ENCODE peak calls at places on chromosomes 16 and 17, in seven cellular contexts. S is psoas muscle, C is endodermal cell, F is left ventricle myocardium inferior, B is right lobe of liver, P is astrocyte, L is esophagus squamous epithelium. N is an unnamed sample. For H3K9me3 and H3K4me1, the result is how much of the 10 kb centered on the place peaks cover.

GRCh38 chr16:8828541-8829165 is 31.0 kb downstream of the PMM2 start:
- DNase-seq in S (no peak), C (no peak), F (no peak), B (no peak), P (no peak), L (no peak), N (no peak)

GRCh38 chr17:9729034-9729650 is 62.2 kb downstream of the DHRS7C start:
- DNase-seq in S (no peak), C (peak), F (no peak), B (no peak), P (peak), L (no peak), N (no peak)

GRCh38 chr17:39208893-39209292 is 8.8 kb downstream of the RPL19 start:
- DNase-seq in S (no peak), C (peak), F (no peak), B (no peak), P (no peak), L (no peak), N (peak)

GRCh38 chr17:51955245-51955644 is 203.3 kb downstream of the CA10 start:
- DNase-seq in S (no peak), C (no peak), F (no peak), B (no peak), P (no peak), L (no peak), N (no peak)

GRCh38 chr16:89895482-89896250 is 22.3 kb downstream of the TCF25 start:
- DNase-seq in S (no peak), C (no peak), F (no peak), B (no peak), P (no peak), L (no peak), N (no peak)

GRCh38 chr17:19345067-19345460 is 17.5 kb downstream of the B9D1 start:
- DNase-seq in S (no peak), C (peak), F (no peak), B (no peak), P (no peak), L (no peak), N (peak)

GRCh38 chr17:47775181-47775580 is 42.1 kb downstream of the TBX21 start:
- DNase-seq in S (no peak), C (no peak), F (no peak), B (no peak), P (no peak), L (no peak), N (no peak)

GRCh38 chr16:50594332-50595260 is 46.4 kb downstream of the NKD1 start:
- DNase-seq in S (no peak), C (no peak), F (no peak), B (no peak), P (no peak), L (no peak), N (no peak)

GRCh38 chr16:50023626-50024025 is 1.4 kb upstream of the CNEP1R1 start:
- DNase-seq in S (no peak), C (no peak), F (no peak), B (no peak), P (no peak), L (no peak), N (no peak)

GRCh38 chr16:265711-266110 is 10.0 kb downstream of the RGS11 start:
- DNase-seq in S (no peak), C (peak), F (no peak), B (no peak), P (no peak), L (no peak), N (no peak)

GRCh38 chr17:55704412-55704811 is 18.3 kb downstream of the TMEM100 start:
- DNase-seq in S (no peak), C (peak), F (no peak), B (no peak), P (no peak), L (no peak), N (no peak)

GRCh38 chr17:48567646-48568354 is 10.3 kb downstream of the HOXB4 start:
- DNase-seq in S (no peak), C (no peak), F (no peak), B (no peak), P (no peak), L (no peak), N (no peak)

GRCh38 chr17:19718613-19719364 is 2.4 kb upstream of the SLC47A2 start:
- DNase-seq in S (no peak), C (peak), F (no peak), B (peak), P (no peak), L (no peak), N (peak)

GRCh38 chr16:74813109-74813641 is 38.6 kb upstream of the FA2H start:
- DNase-seq in S (peak), C (peak), F (peak), B (peak), P (peak), L (no peak), N (peak)

GRCh38 chr16:87240211-87241134 is 76.7 kb downstream of the C16orf95 start:
- DNase-seq in S (no peak), C (no peak), F (no peak), B (no peak), P (peak), L (no peak), N (no peak)

GRCh38 chr16:30651124-30652004 is 604 bp downstream of the PRR14 start:
- DNase-seq in S (peak), C (peak), F (peak), B (peak), P (no peak), L (no peak), N (peak)

GRCh38 chr17:68431661-68432071 is 25.6 kb downstream of the WIPI1 start:
- DNase-seq in S (no peak), C (peak), F (no peak), B (no peak), P (no peak), L (no peak), N (no peak)

GRCh38 chr17:6853764-6854442 is 22.4 kb upstream of the TEKT1 start:
- DNase-seq in S (no peak), C (peak), F (no peak), B (peak), P (no peak), L (no peak), N (no peak)

GRCh38 chr16:53183442-53183841 is 128.7 kb downstream of the CHD9 start:
- DNase-seq in S (no peak), C (no peak), F (no peak), B (no peak), P (no peak), L (no peak), N (no peak)
- H3K9me3 ChIP-seq in S (under half), C (under half), F (under half), B (under half), P (under half), L (under half), N (under half)

DNA sequence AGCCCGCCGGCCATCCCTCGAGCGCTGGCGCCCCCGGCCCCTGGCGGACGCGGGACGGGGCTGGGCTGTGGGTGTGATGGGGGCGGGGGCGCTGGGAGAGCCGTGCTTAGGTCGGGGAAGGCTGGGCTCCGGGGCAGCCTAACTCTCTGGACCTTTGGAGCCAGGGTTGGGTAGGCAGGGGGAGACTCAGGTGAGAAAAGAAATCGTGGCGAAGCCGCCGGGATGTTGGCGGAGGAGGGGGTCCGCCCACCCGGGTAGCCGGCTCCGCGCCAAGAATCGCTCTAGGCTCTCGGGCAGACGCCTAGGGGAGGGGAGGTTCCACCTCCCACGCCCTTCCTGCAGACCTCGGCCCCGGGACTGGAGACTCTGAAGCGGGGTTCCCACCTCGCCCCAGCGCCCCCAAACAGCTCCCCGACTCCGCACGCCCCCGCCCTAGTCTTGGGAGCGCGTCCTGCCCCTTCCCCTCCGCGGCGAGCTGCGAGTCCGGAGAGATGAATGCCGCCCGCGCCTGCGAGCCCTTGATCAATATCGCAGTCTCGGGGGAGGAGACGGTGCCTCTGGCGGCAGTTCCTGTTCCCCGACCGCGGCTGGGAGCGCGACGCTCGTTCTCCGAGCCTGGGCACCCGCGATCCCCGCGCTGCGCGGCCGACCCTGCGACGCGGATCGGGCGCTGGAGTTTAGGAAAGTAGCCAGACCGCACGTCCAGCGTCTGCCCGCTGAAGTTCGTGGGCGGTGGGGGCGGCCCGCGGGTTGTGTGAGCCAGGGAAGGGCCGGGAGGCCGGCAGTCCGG is 658 bp downstream of the CRHR1 start:
- DNase-seq in S (peak), C (peak), F (peak), B (no peak), P (no peak), L (no peak), N (peak)
- TF ChIP-seq CTCF in S (no peak), C (peak), F (no peak), B (no peak), P (no peak), L (no peak), N (no peak)

GRCh38 chr17:17819561-17819995 is 17.2 kb downstream of the SREBF1 start:
- DNase-seq in S (peak), C (peak), F (peak), B (peak), P (peak), L (no peak), N (peak)

GRCh38 chr17:17820457-17821158 is 16.2 kb downstream of the SREBF1 start:
- DNase-seq in S (no peak), C (no peak), F (no peak), B (no peak), P (no peak), L (no peak), N (no peak)

GRCh38 chr17:17819111-17819510 is 17.7 kb downstream of the SREBF1 start:
- DNase-seq in S (no peak), C (no peak), F (no peak), B (no peak), P (no peak), L (no peak), N (no peak)

GRCh38 chr17:17818088-17818526 is 18.7 kb downstream of the SREBF1 start:
- DNase-seq in S (no peak), C (peak), F (no peak), B (no peak), P (no peak), L (no peak), N (peak)

DNA sequence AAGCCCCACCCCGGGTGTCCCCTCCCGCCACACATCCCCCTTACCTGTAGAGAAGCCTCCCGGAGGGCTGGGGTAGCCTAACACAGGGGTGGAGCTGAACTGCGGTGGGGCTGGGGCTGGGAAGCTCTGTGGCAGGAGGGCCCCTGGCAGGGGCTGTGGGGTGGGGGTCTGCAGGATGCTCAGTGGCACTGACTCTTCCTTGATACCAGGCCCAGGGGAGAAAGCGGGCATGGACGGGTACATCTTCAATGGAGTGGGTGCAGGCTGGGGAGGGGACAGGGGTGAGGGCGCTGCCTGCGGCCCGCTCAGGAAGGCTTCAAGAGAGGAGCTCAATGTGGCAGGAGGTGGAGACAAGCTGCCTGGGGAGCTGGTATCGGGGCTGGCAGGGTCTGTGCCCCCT is 16.7 kb downstream of the SREBF1 start:
- DNase-seq in S (no peak), C (no peak), F (no peak), B (no peak), P (no peak), L (no peak), N (no peak)
- H3K4me1 ChIP-seq in S (half or more), C (under half), F (half or more), B (half or more), P (under half), L (half or more), N (half or more)

GRCh38 chr17:35555695-35556094 is 4.9 kb downstream of the SLFN14 start:
- DNase-seq in S (no peak), C (no peak), F (no peak), B (no peak), P (no peak), L (no peak), N (no peak)

GRCh38 chr17:35557353-35557752 is 3.3 kb downstream of the SLFN14 start:
- DNase-seq in S (no peak), C (no peak), F (no peak), B (no peak), P (no peak), L (no peak), N (no peak)

GRCh38 chr17:35559495-35559894 is 1.1 kb downstream of the SLFN14 start:
- DNase-seq in S (no peak), C (no peak), F (no peak), B (no peak), P (no peak), L (no peak), N (no peak)

GRCh38 chr17:35560703-35561102 is at the start of gene SLFN14:
- DNase-seq in S (no peak), C (no peak), F (no peak), B (no peak), P (no peak), L (no peak), N (no peak)
- H3K9me3 ChIP-seq in S (under half), C (under half), F (under half), B (under half), P (under half), L (under half), N (under half)

GRCh38 chr17:21511368-21512195 is 135.4 kb downstream of the KCNJ12 start:
- DNase-seq in S (peak), C (peak), F (peak), B (peak), P (peak), L (no peak), N (peak)

GRCh38 chr17:21510686-21511367 is 134.7 kb downstream of the KCNJ12 start:
- DNase-seq in S (no peak), C (peak), F (no peak), B (no peak), P (no peak), L (no peak), N (no peak)

GRCh38 chr17:21502301-21502700 is 126.1 kb downstream of the KCNJ12 start:
- DNase-seq in S (no peak), C (peak), F (no peak), B (no peak), P (no peak), L (no peak), N (no peak)

DNA sequence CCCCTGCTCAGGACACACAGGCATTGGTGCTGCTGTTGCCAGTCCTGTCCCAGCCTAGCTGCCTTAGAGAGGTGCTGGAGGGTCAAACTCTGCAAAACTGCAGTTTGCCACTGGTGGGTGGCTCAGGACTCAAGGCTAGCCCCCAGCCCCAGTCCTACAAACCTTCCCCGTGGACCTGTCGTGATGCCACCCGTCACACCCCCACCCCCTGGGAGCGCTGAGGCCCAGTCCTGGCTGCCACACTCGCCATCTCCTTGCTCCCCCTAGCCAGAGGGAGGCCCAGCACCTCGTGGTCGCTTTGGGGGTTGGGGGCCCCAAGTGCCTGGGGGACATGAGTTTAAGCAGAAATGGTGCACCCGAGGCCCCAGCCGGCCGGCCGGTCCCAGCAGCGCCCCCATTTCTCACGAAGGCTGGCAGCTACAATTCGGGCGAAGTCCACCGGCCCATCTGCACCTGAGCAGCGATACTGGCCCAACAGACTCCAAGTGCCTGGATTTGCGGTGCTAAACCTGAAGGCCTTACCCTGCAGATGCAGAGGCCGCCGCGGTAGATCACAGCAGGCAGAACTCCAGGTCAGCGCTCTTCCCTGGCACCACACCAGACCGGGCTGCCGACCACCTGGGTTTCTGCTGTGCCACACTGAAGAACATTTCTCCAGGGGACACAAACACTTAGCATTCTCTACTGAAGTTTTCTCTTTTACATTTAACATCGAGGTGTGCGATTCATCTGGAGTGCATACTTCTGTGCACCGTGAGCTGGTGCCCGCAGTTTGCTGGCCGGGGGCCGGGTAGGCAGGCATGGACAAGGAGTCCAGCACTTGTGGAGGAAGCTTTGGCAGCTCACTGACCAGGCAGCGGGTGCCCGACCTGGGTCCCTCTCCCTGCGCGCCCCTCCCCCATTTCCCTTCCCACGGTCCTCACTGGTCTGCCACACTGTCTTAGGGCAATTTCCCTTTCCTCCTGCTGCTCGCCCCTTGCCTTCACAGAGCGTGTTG is 130.0 kb downstream of the KCNJ12 start:
- DNase-seq in S (no peak), C (peak), F (no peak), B (no peak), P (no peak), L (no peak), N (no peak)
- TF ChIP-seq CTCF in S (no peak), C (no peak), F (no peak), B (no peak), P (no peak), L (no peak), N (no peak)